ENCODE peak calls at places on chromosomes 4 and X, in five cellular contexts. J, X, L, S and C are unnamed samples.

GRCh38 chrX:154516655-154517100 is 646 bp upstream of the FAM3A start:
- DNase-seq in J (peak; percentile 79), L (no peak), S (peak; percentile 6), X (peak; percentile 50), C (no peak)

GRCh38 chrX:23884427-23885024 is 23.2 kb downstream of the APOO start:
- DNase-seq in S (peak; percentile 23), J (no peak), X (peak; percentile 41), L (no peak), C (no peak)

GRCh38 chr4:6389426-6389825 is 83.0 kb downstream of the PPP2R2C start:
- DNase-seq in S (no peak), J (no peak), X (no peak), L (no peak), C (peak; percentile 6)

GRCh38 chr4:100811046-100811445 is 293.2 kb upstream of the EMCN start:
- DNase-seq in S (no peak), X (no peak), J (no peak), L (no peak), C (no peak)

GRCh38 chr4:41723286-41723685 is 25.2 kb downstream of the PHOX2B start:
- DNase-seq in S (no peak), L (no peak), X (no peak), J (no peak), C (no peak)

GRCh38 chrX:150649096-150649870 is 43.9 kb upstream of the MTMR1 start:
- DNase-seq in X (peak; percentile 68), J (no peak), L (no peak), S (peak; percentile 32), C (no peak)

GRCh38 chrX:103399744-103400143 is 23.4 kb downstream of the BEX3 start:
- DNase-seq in J (no peak), X (no peak), L (no peak), S (peak; percentile 80), C (no peak)

GRCh38 chrX:49133759-49134158 is 10.2 kb upstream of the GPKOW start:
- DNase-seq in X (no peak), J (no peak), L (no peak), S (no peak), C (no peak)

GRCh38 chr4:25913056-25913850 is 767 bp upstream of the SMIM20 start:
- DNase-seq in L (no peak), X (no peak), S (peak; percentile 24), J (no peak), C (peak; percentile 66)

GRCh38 chrX:131802836-131803626 is 220.1 kb upstream of the STK26 start:
- DNase-seq in J (no peak), S (no peak), X (peak; percentile 25), L (no peak), C (peak; percentile 62)

GRCh38 chr4:2266181-2266580 is 4.3 kb upstream of the MXD4 start:
- DNase-seq in X (peak; percentile 40), S (no peak), L (no peak), J (no peak), C (peak; percentile 79)

GRCh38 chr4:31518796-31519250 is 798.7 kb downstream of the PCDH7 start:
- DNase-seq in L (no peak), J (no peak), S (peak; percentile 88), X (peak; percentile 69), C (no peak)

GRCh38 chr4:125388653-125389052 is 73.9 kb downstream of the FAT4 start:
- DNase-seq in J (no peak), S (peak; percentile 65), X (peak; percentile 86), L (no peak), C (no peak)

GRCh38 chr4:91837608-91838029 is 466.1 kb upstream of the GRID2 start:
- DNase-seq in L (no peak), X (peak; percentile 81), J (peak; percentile 3), S (peak; percentile 67), C (no peak)

GRCh38 chrX:8289523-8289922 is 118.5 kb upstream of the VCX2 start:
- DNase-seq in S (peak; percentile 40), J (no peak), X (peak; percentile 33), L (no peak), C (no peak)

GRCh38 chr4:54657556-54658313 is at the start of gene KIT:
- DNase-seq in X (peak; percentile 17), L (no peak), S (no peak), J (peak; percentile 85), C (peak; percentile 31)

GRCh38 chrX:75273483-75273882 is 402 bp upstream of the UPRT start:
- DNase-seq in X (no peak), J (no peak), S (no peak), L (no peak), C (no peak)

GRCh38 chr4:188372856-188373255 is 233.6 kb downstream of the TRIML1 start:
- DNase-seq in X (no peak), L (peak; percentile 18), J (no peak), S (no peak), C (no peak)
- TF ChIP-seq CTCF in X (no peak), L (peak; percentile 63), J (no peak), S (no peak), C (no peak)

GRCh38 chr4:70948665-70949284 is 44.7 kb upstream of the DCK start:
- DNase-seq in S (no peak), J (no peak), L (no peak), X (no peak), C (no peak)
- H3K27me3 ChIP-seq in S (no peaks in the 10 kb centered on the region), J (no peaks in the 10 kb centered on the region), L (no peaks in the 10 kb centered on the region), X (no peaks in the 10 kb centered on the region), C (no peaks in the 10 kb centered on the region)

DNA sequence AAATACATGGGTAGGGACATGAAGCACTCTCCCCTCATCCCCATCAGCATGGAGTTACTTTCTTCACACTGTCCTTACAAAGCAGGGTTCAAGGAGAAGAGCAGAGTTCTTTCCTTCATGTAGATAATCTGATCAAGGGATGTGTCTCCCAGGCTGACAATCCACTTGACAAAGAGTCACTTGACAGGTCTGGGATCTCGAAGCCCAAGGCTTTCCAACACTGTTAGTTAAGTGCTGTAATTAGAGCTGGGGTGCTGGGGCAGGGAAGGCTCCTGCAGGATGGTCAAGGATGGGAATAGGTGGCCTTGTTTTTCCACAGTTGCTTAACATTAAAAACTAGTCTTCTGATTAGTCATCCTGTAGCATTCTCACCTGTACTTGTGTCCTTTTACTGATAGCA is 38.0 kb downstream of the CCNG2 start:
- DNase-seq in L (no peak), S (peak; percentile 47), X (no peak), J (no peak), C (no peak)
- H3K4me3 ChIP-seq in L (no peak overlapping the region), S (no peak overlapping the region), X (no peak overlapping the region), J (no peak overlapping the region), C (no peak overlapping the region)

DNA sequence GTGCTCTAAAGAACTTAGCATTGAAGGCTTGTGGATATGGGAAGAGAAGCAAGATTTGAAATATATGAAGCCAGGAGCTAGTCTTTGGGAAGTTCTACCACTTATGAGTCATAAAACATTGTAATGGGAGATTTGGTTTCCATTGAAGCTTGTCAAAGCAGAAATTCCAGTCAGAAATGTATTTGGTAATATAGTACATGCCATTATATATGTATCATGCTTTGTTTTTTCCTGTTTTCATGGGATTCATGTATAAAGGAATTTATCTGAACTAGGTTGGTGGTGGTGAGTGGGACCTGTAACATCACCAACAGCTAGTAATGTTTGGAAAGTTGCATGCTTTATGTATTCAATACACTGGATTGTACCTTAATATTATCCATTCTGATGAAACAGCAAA is 14.6 kb upstream of the DCAF8L2 start:
- DNase-seq in X (peak; percentile 12), J (no peak), S (peak; percentile 77), L (no peak), C (no peak)
- TF ChIP-seq CTCF in X (no peak), J (no peak), S (no peak), L (no peak), C (no peak)